ENCODE peak calls at places on chromosomes 11 and 22, in four cellular contexts. One of them, this sample, is unnamed.

GRCh38 chr11:81497202-81497804 is 1236.4 kb downstream of the FAM181B start:
- DNase-seq in neural progenitor cell: peak; percentile 65
- DNase-seq in fibroblast of lung: peak; percentile 6
- DNase-seq in adrenal gland: peak; percentile 14
- DNase-seq in this sample: no peak

GRCh38 chr11:132131051-132131450 is 760.6 kb downstream of the NTM start:
- DNase-seq in neural progenitor cell: no peak
- DNase-seq in adrenal gland: no peak
- DNase-seq in fibroblast of lung: peak; percentile 15
- DNase-seq in this sample: no peak

GRCh38 chr11:110295487-110296225 is 758 bp downstream of the RDX start:
- DNase-seq in fibroblast of lung: peak; percentile 55
- DNase-seq in adrenal gland: peak; percentile 39
- DNase-seq in neural progenitor cell: peak; percentile 79
- DNase-seq in this sample: no peak

GRCh38 chr22:31958625-31959239 is 14.4 kb downstream of the YWHAH start:
- DNase-seq in adrenal gland: no peak
- DNase-seq in fibroblast of lung: no peak
- DNase-seq in neural progenitor cell: no peak
- DNase-seq in this sample: no peak

GRCh38 chr11:69984457-69985261 is 93.5 kb upstream of the ANO1 start:
- DNase-seq in neural progenitor cell: peak; percentile 59
- DNase-seq in adrenal gland: no peak
- DNase-seq in fibroblast of lung: peak; percentile 19
- DNase-seq in this sample: no peak

GRCh38 chr11:22521226-22521625 is 104.4 kb downstream of the FANCF start:
- DNase-seq in neural progenitor cell: no peak
- DNase-seq in adrenal gland: no peak
- DNase-seq in fibroblast of lung: peak; percentile 90
- DNase-seq in this sample: no peak

GRCh38 chr22:35552186-35552842 is 11.7 kb downstream of the RASD2 start:
- DNase-seq in fibroblast of lung: no peak
- DNase-seq in neural progenitor cell: peak; percentile 77
- DNase-seq in adrenal gland: no peak
- DNase-seq in this sample: no peak

GRCh38 chr22:36461665-36462474 is 19.6 kb downstream of the TXN2 start:
- DNase-seq in neural progenitor cell: no peak
- DNase-seq in fibroblast of lung: peak; percentile 97
- DNase-seq in adrenal gland: no peak
- DNase-seq in this sample: no peak

GRCh38 chr11:18455686-18456372 is at the start of gene LDHAL6A:
- DNase-seq in neural progenitor cell: no peak
- DNase-seq in fibroblast of lung: no peak
- DNase-seq in adrenal gland: no peak
- DNase-seq in this sample: no peak

GRCh38 chr11:134068829-134069425 is at the start of gene JAM3:
- DNase-seq in adrenal gland: peak; percentile 96
- DNase-seq in fibroblast of lung: peak; percentile 92
- DNase-seq in neural progenitor cell: peak; percentile 99
- DNase-seq in this sample: peak; percentile 98

GRCh38 chr22:17108256-17109112 is 12.7 kb downstream of the TMEM121B start:
- DNase-seq in fibroblast of lung: no peak
- DNase-seq in adrenal gland: no peak
- DNase-seq in neural progenitor cell: no peak
- DNase-seq in this sample: no peak

GRCh38 chr22:38067771-38068360 is 10.7 kb downstream of the PICK1 start:
- DNase-seq in adrenal gland: no peak
- DNase-seq in neural progenitor cell: no peak
- DNase-seq in fibroblast of lung: no peak
- DNase-seq in this sample: no peak

GRCh38 chr11:134583397-134583990 is 171.5 kb upstream of the B3GAT1 start:
- DNase-seq in fibroblast of lung: no peak
- DNase-seq in neural progenitor cell: no peak
- DNase-seq in adrenal gland: no peak
- DNase-seq in this sample: no peak

GRCh38 chr11:94168882-94169281 is 40.2 kb downstream of the PANX1 start:
- DNase-seq in fibroblast of lung: no peak
- DNase-seq in neural progenitor cell: no peak
- DNase-seq in adrenal gland: no peak
- DNase-seq in this sample: no peak

GRCh38 chr11:74948898-74949747 is at the start of the genes SPCS2 and XRRA1:
- DNase-seq in fibroblast of lung: peak; percentile 99
- DNase-seq in neural progenitor cell: peak; percentile 98
- DNase-seq in adrenal gland: peak; percentile 99
- DNase-seq in this sample: peak; percentile 99

GRCh38 chr11:1499899-1500298 is 13.3 kb upstream of the MOB2 start:
- DNase-seq in neural progenitor cell: no peak
- DNase-seq in fibroblast of lung: no peak
- DNase-seq in adrenal gland: no peak
- DNase-seq in this sample: no peak

GRCh38 chr11:30171661-30172060 is 59.2 kb upstream of the FSHB start:
- DNase-seq in fibroblast of lung: no peak
- DNase-seq in adrenal gland: no peak
- DNase-seq in neural progenitor cell: no peak
- DNase-seq in this sample: no peak

GRCh38 chr22:41076857-41077256 is 15.5 kb upstream of the EP300 start:
- DNase-seq in fibroblast of lung: no peak
- DNase-seq in adrenal gland: no peak
- DNase-seq in neural progenitor cell: no peak
- DNase-seq in this sample: no peak

GRCh38 chr22:32622004-32622761 is 147.6 kb downstream of the FBXO7 start:
- DNase-seq in adrenal gland: peak; percentile 58
- DNase-seq in neural progenitor cell: peak; percentile 95
- DNase-seq in fibroblast of lung: peak; percentile 90
- DNase-seq in this sample: no peak

GRCh38 chr11:2208691-2209369 is 37.2 kb upstream of the TH start:
- DNase-seq in neural progenitor cell: peak; percentile 32
- DNase-seq in fibroblast of lung: no peak
- DNase-seq in adrenal gland: peak; percentile 15
- DNase-seq in this sample: peak; percentile 41

GRCh38 chr11:110735431-110736157 is 23.4 kb upstream of the ARHGAP20 start:
- DNase-seq in neural progenitor cell: no peak
- DNase-seq in adrenal gland: no peak
- DNase-seq in fibroblast of lung: no peak
- DNase-seq in this sample: no peak

GRCh38 chr22:38346506-38346905 is 29.3 kb upstream of the CSNK1E start:
- DNase-seq in fibroblast of lung: no peak
- DNase-seq in neural progenitor cell: no peak
- DNase-seq in adrenal gland: no peak
- DNase-seq in this sample: peak; percentile 29

GRCh38 chr11:76838422-76839068 is 22.2 kb upstream of the ACER3 start:
- DNase-seq in fibroblast of lung: no peak
- DNase-seq in adrenal gland: no peak
- DNase-seq in neural progenitor cell: peak; percentile 83
- DNase-seq in this sample: no peak

GRCh38 chr22:38016182-38017078 is 32.1 kb upstream of the SOX10 start:
- DNase-seq in adrenal gland: peak; percentile 44
- DNase-seq in neural progenitor cell: peak; percentile 84
- DNase-seq in fibroblast of lung: peak; percentile 35
- DNase-seq in this sample: peak; percentile 92

GRCh38 chr11:1165256-1166041 is 7.7 kb downstream of the MUC5AC start:
- DNase-seq in adrenal gland: no peak
- DNase-seq in neural progenitor cell: no peak
- DNase-seq in fibroblast of lung: no peak
- DNase-seq in this sample: peak; percentile 42

GRCh38 chr11:115161876-115162275 is 342.3 kb downstream of the CADM1 start:
- DNase-seq in neural progenitor cell: no peak
- DNase-seq in adrenal gland: no peak
- DNase-seq in fibroblast of lung: no peak
- DNase-seq in this sample: no peak

GRCh38 chr11:125777309-125777708 is 1.3 kb downstream of the PATE2 start:
- DNase-seq in adrenal gland: no peak
- DNase-seq in fibroblast of lung: peak; percentile 79
- DNase-seq in neural progenitor cell: no peak
- DNase-seq in this sample: no peak

GRCh38 chr11:65311197-65311631 is 3.5 kb upstream of the CDC42EP2 start:
- DNase-seq in neural progenitor cell: peak; percentile 69
- DNase-seq in fibroblast of lung: no peak
- DNase-seq in adrenal gland: peak; percentile 41
- DNase-seq in this sample: no peak

GRCh38 chr11:108787105-108787504 is 122.2 kb downstream of the DDX10 start:
- DNase-seq in neural progenitor cell: no peak
- DNase-seq in adrenal gland: no peak
- DNase-seq in fibroblast of lung: no peak
- DNase-seq in this sample: no peak

GRCh38 chr11:108790501-108791299 is 125.8 kb downstream of the DDX10 start:
- DNase-seq in fibroblast of lung: no peak
- DNase-seq in neural progenitor cell: no peak
- DNase-seq in adrenal gland: no peak
- DNase-seq in this sample: no peak

GRCh38 chr11:108793138-108793537 is 128.3 kb downstream of the DDX10 start:
- DNase-seq in fibroblast of lung: no peak
- DNase-seq in neural progenitor cell: no peak
- DNase-seq in adrenal gland: no peak
- DNase-seq in this sample: no peak

GRCh38 chr11:108786281-108786990 is 121.6 kb downstream of the DDX10 start:
- DNase-seq in neural progenitor cell: no peak
- DNase-seq in adrenal gland: no peak
- DNase-seq in fibroblast of lung: no peak
- DNase-seq in this sample: no peak

DNA sequence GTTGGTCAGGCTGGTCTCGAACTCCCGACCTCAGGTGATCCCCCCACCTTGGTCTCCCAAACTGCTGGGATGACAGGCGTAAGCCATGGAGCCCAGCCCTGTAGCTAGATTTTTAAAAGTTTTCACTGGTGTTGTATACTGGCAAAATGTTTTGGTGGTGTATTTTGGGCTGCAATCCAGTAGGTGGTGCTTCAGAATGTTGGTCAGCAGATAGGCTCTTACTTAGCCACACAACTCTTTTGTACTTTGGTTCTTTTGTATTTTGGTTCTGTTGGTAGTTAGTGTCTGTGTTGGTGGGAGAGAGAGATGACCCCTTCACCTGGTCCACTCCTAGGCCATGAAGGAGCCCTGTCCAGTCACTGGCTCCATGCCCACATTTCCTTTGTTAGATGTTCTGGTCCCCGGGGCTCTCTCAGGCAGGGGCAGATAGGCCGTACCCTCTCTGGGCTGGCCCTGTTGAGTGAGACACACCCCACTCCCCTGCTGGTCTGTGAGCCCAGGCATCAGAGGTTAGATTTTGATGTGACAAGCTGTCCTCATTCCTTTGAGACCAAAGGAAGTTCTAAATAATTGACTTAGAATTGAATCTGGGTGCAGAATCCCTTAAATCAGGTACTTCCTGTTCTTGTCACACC is 123.8 kb downstream of the DDX10 start:
- DNase-seq in fibroblast of lung: peak; percentile 48
- DNase-seq in neural progenitor cell: peak; percentile 35
- DNase-seq in adrenal gland: peak; percentile 18
- DNase-seq in this sample: no peak
- TF ChIP-seq CTCF in fibroblast of lung: peak; percentile 55
- TF ChIP-seq CTCF in neural progenitor cell: peak; percentile 60
- TF ChIP-seq CTCF in adrenal gland: peak; percentile 46
- TF ChIP-seq CTCF in this sample: no peak

GRCh38 chr11:66843776-66844495 is 695 bp downstream of the RCE1 start:
- DNase-seq in fibroblast of lung: no peak
- DNase-seq in adrenal gland: peak; percentile 39
- DNase-seq in neural progenitor cell: no peak
- DNase-seq in this sample: no peak

GRCh38 chr11:66842896-66843775 is at the start of gene RCE1:
- DNase-seq in neural progenitor cell: peak; percentile 96
- DNase-seq in adrenal gland: peak; percentile 88
- DNase-seq in fibroblast of lung: peak; percentile 80
- DNase-seq in this sample: peak; percentile 83

GRCh38 chr11:66845876-66846212 is 2.6 kb downstream of the RCE1 start:
- DNase-seq in neural progenitor cell: no peak
- DNase-seq in fibroblast of lung: no peak
- DNase-seq in adrenal gland: peak; percentile 15
- DNase-seq in this sample: no peak

GRCh38 chr11:66845143-66845875 is 2.1 kb downstream of the RCE1 start:
- DNase-seq in neural progenitor cell: no peak
- DNase-seq in fibroblast of lung: no peak
- DNase-seq in adrenal gland: peak; percentile 16
- DNase-seq in this sample: peak; percentile 24

DNA sequence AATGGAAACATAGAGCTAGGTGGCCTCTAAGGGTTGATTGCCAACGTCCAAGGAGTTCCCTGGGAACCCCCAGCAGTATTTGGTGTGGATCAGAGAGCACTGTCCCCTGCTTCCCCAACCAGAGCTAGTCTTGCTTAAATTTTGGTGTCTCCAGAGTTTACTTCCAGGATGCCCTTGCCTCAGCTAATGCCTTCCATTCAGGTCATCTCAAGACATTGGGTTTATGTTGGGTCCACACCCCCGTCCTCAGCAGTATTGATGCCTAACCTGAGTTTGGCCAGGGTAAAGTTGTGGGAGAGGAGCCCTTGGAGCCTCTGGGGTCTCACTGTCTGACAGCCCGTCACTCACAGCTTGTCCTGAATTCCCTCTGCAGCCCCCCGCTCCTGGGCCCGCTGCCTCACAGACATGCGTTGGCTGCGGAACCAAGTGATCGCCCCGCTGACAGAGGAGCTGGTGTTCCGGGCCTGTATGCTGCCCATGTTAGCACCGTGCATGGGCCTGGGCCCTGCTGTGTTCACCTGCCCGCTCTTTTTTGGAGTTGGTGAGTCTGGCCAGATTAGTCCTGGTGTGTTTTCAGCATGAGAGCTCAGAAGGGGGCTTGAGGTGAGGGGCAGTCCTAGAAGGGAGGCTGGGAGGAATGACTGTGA is 1.4 kb downstream of the RCE1 start:
- DNase-seq in fibroblast of lung: no peak
- DNase-seq in adrenal gland: peak; percentile 12
- DNase-seq in neural progenitor cell: no peak
- DNase-seq in this sample: no peak
- H3K4me3 ChIP-seq in fibroblast of lung: peak overlapping the region; percentile 99
- H3K4me3 ChIP-seq in adrenal gland: no peak overlapping the region
- H3K4me3 ChIP-seq in neural progenitor cell: peak overlapping the region; percentile 96
- H3K4me3 ChIP-seq in this sample: peak overlapping the region; percentile 99

DNA sequence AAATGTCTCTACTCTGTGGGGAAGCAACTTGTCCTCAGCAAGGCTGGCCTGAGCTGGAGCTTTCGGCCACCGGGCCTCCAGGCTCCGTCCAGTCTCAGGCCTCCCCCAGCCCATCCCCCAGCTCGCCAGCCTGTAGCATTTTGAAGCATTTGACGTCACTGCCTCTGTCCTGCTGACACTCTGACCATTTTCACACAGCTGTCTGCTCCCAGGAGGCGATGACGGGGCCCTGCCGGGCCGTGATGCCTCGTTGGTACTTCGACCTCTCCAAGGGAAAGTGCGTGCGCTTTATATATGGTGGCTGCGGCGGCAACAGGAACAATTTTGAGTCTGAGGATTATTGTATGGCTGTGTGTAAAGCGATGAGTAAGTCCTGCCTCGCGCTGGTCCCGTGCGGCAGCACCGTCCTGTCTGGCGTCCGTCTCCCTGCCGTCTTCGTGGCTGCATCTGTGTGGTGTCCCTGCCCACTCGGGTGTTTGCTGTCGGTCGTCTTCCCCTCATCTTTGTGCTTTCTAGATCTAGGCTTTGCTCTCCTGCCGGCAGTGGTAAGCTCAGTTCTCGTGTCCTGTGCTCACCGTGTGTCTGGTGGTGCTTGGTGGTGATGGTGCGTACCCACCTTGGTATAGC is 36.1 kb upstream of the ST14 start:
- DNase-seq in adrenal gland: no peak
- DNase-seq in fibroblast of lung: no peak
- DNase-seq in neural progenitor cell: no peak
- DNase-seq in this sample: no peak
- H3K27ac ChIP-seq in adrenal gland: peak overlapping the region; percentile 82
- H3K27ac ChIP-seq in fibroblast of lung: peak overlapping the region; percentile 43
- H3K27ac ChIP-seq in neural progenitor cell: no peak overlapping the region
- H3K27ac ChIP-seq in this sample: no peak overlapping the region

GRCh38 chr11:4202749-4203148 is 108.2 kb downstream of the RRM1 start:
- DNase-seq in fibroblast of lung: no peak
- DNase-seq in neural progenitor cell: no peak
- DNase-seq in adrenal gland: no peak
- DNase-seq in this sample: no peak

GRCh38 chr11:4203603-4204360 is 109.2 kb downstream of the RRM1 start:
- DNase-seq in fibroblast of lung: no peak
- DNase-seq in adrenal gland: no peak
- DNase-seq in neural progenitor cell: peak; percentile 64
- DNase-seq in this sample: no peak
- TF ChIP-seq CTCF in fibroblast of lung: no peak
- TF ChIP-seq CTCF in adrenal gland: no peak
- TF ChIP-seq CTCF in neural progenitor cell: peak; percentile 55
- TF ChIP-seq CTCF in this sample: no peak